ENCODE peak calls at places on chromosomes 7 and 10, in five cellular contexts. O is HL-60, K is OCI-LY7, S is psoas muscle, Y is tibial artery. F is an unnamed sample.

GRCh38 chr10:87925570-87925969 is 62.1 kb downstream of the PTEN start:
- DNase-seq in O (no peak), K (no peak), S (no peak), Y (no peak), F (no peak)

GRCh38 chr10:71999360-72000072 is 35.3 kb downstream of the CHST3 start:
- DNase-seq in O (no peak), K (no peak), S (peak; percentile 89), Y (peak; percentile 90), F (no peak)

GRCh38 chr7:82442492-82443043 is 1.0 kb downstream of the CACNA2D1 start:
- DNase-seq in O (no peak), K (no peak), S (peak; percentile 56), Y (no peak), F (no peak)

GRCh38 chr7:29274156-29275017 is 79.8 kb downstream of the CHN2 start:
- DNase-seq in O (no peak), K (no peak), S (no peak), Y (no peak), F (no peak)

GRCh38 chr10:71864861-71865473 is 13.9 kb upstream of the PSAP start:
- DNase-seq in O (no peak), K (no peak), S (no peak), Y (no peak), F (no peak)

GRCh38 chr7:81833401-81833800 is 63.6 kb upstream of the HGF start:
- DNase-seq in O (no peak), K (no peak), S (no peak), Y (no peak), F (no peak)

GRCh38 chr10:4704034-4704545 is 121.9 kb upstream of the AKR1E2 start:
- DNase-seq in O (no peak), K (no peak), S (no peak), Y (no peak), F (no peak)

GRCh38 chr7:15862781-15863165 is 176.3 kb upstream of the MEOX2 start:
- DNase-seq in O (no peak), K (no peak), S (no peak), Y (no peak), F (no peak)

GRCh38 chr10:99850041-99850766 is 67.8 kb downstream of the ABCC2 start:
- DNase-seq in O (no peak), K (no peak), S (no peak), Y (no peak), F (no peak)

GRCh38 chr7:28296571-28297483 is 115.5 kb upstream of the CREB5 start:
- DNase-seq in O (no peak), K (peak; percentile 31), S (no peak), Y (no peak), F (no peak)

GRCh38 chr10:44198096-44198779 is 186.7 kb downstream of the CXCL12 start:
- DNase-seq in O (no peak), K (no peak), S (no peak), Y (no peak), F (no peak)

GRCh38 chr10:73876971-73877370 is 2.6 kb upstream of the CAMK2G start:
- DNase-seq in O (no peak), K (no peak), S (peak; percentile 11), Y (no peak), F (no peak)

GRCh38 chr10:77390481-77390891 is 247.1 kb downstream of the KCNMA1 start:
- DNase-seq in O (no peak), K (no peak), S (no peak), Y (peak; percentile 79), F (no peak)

GRCh38 chr7:69871886-69872592 is 273.8 kb downstream of the AUTS2 start:
- DNase-seq in O (no peak), K (no peak), S (no peak), Y (no peak), F (no peak)

GRCh38 chr10:102714621-102715455 is at the start of gene SFXN2:
- DNase-seq in O (no peak), K (peak; percentile 79), S (no peak), Y (no peak), F (no peak)

DNA sequence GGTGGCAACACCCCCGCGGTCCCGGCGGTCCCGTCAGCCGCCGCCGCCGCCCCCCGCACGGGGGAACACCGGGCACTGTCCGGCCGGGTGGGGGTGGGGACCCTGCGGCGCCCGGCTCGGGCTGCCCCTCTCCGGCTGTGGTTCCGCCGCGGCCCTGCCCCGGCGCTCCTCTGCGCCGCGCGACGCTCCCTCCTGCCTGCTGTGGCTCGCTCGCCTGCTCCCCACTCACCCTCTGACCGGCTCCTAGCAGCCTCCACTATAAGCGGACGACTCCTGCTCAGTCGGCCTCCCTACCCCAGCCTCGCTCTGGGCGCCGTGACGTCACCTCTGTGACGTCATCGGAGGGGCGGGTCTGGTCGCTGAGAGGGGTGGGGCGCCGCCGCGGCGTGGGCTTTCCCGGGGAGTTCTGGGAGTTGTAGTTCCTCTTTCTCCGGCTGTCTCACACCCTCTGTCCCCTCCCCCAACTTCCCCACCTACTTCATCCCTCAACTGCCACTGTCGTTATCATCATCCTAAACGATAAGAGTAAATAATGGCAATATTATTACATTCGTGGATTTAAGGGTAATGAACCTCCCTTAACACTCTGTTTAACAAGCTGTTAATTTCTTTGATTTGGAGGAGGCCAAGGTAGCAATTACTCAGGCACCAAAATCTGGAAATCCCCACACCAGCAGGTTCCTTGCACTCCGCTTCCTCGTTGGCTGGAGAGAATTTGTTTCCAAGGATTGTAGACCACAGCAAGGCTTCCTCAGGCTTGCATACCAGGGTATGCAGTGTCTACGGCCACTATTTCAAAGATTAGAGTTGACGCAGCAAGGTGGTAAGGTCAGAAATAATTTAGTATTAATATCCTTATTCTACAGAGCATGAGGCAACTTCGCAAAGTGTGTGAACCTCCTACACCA is at the start of gene UBE2H:
- DNase-seq in O (peak; percentile 77), K (peak; percentile 91), S (peak; percentile 96), Y (peak; percentile 94), F (peak; percentile 96)
- TF ChIP-seq CTCF in O (no peak), K (no peak), S (no peak), Y (no peak), F (no peak)

GRCh38 chr7:156074982-156075615 is 262.8 kb upstream of the SHH start:
- DNase-seq in O (no peak), K (no peak), S (no peak), Y (no peak), F (no peak)
- TF ChIP-seq CTCF in O (no peak), K (peak; percentile 41), S (no peak), Y (no peak), F (no peak)

GRCh38 chr10:101287922-101288638 is 58.8 kb upstream of the LBX1 start:
- DNase-seq in O (no peak), K (peak; percentile 11), S (no peak), Y (no peak), F (peak; percentile 47)
- TF ChIP-seq CTCF in O (no peak), K (peak; percentile 20), S (peak; percentile 19), Y (no peak), F (no peak)

DNA sequence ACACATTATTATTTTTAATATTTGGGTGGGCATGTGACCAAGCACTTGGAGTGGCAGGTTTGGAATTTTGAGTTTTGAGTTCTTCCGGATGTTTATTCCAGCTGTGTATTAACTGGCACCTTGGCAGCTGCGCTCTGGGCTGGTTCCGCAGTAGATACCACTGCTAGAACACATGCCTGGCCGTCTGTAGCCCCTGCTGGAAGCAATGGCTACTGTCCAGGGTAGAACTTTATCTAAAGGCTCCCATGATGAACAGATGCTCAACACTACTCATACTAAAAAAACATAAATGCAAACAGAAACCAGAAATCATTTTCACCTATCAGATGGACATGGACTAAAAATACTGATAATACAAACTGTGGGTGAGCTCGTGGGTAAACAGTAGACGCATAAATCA is 19.4 kb upstream of the SH3PXD2A start:
- DNase-seq in O (no peak), K (no peak), S (no peak), Y (no peak), F (no peak)
- TF ChIP-seq CTCF in O (no peak), K (no peak), S (no peak), Y (no peak), F (no peak)

DNA sequence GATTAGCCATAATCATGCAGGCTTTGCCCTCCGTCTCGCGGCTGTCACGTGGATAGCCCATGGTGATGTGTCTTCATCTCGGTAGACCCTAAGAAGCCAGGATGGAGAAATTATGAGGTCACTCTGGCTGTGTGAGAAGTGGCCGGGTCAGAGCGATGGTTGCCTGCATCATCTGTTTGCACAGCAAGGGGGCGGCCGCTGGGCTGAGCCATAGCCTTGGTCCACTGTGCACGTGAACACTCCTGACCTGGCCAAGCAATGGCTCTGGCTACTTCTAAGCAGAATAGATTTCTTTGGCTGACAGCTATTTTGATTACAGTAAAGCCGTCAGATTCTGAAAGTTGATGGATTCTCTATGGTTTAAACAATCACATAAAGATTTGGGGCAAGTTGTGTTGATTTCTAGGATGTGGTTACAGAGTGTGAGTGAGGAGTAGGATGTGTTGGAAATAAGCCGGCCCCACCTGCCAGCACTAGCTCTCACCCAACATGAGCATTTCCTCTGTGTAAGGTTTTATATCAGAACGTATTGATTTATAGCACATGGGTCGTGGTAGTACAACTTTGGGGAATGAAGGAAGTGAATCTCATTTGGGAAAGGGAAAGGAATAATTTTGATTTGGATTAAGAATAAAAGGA is 214.4 kb upstream of the GPR26 start:
- DNase-seq in O (no peak), K (no peak), S (no peak), Y (peak; percentile 32), F (no peak)
- TF ChIP-seq CTCF in O (no peak), K (no peak), S (no peak), Y (no peak), F (no peak)

DNA sequence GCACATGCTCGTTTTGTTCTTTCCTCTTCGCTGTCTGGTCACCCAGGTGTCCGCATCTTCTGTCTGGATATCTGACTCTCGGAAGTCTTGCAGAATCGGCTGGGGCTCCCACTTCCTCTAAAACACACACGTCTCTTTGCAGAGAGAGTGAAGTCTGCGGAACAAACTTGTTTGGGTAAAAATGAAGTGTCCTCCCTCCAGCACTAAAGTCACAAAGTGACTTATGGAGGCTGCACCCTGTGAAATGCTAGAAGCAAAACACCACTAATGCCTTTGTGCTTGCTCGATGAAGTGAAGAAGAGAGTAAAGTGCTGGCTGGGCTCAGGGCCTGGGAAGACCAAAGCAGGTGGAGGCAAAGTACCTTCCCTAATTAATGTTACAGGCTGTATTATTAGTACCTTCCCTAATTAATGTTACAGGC is 71.4 kb downstream of the FGFR2 start:
- DNase-seq in O (no peak), K (peak; percentile 8), S (no peak), Y (no peak), F (no peak)
- TF ChIP-seq CTCF in O (no peak), K (no peak), S (no peak), Y (no peak), F (no peak)

GRCh38 chr10:10211409-10211808 is 806.3 kb upstream of the CELF2 start:
- DNase-seq in O (no peak), K (no peak), S (no peak), Y (no peak), F (no peak)
- TF ChIP-seq CTCF in O (no peak), K (no peak), S (no peak), Y (no peak), F (no peak)

GRCh38 chr10:59176241-59177030 is at the start of gene PHYHIPL:
- DNase-seq in O (no peak), K (no peak), S (peak; percentile 40), Y (no peak), F (peak; percentile 48)
- TF ChIP-seq CTCF in O (no peak), K (no peak), S (no peak), Y (no peak), F (no peak)

DNA sequence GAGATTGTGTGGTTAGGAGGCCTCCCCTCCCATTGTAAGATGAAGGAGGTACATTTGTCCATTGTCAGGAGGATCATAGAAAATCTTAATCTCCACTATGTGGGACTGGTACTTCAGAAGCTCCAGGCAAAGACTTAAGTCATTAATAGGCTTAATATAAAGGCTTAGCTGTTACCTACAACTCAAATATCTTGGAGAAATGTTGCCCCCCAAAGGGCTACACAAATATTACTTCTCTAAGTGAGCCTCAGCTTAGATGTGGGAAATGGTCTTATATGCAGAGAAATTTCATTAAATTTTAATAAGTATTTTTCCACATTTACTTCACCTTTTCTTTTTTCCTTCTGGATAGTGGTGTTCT is 27.2 kb downstream of the TAS2R41 start:
- DNase-seq in O (no peak), K (no peak), S (no peak), Y (no peak), F (no peak)
- TF ChIP-seq CTCF in O (no peak), K (peak; percentile 32), S (no peak), Y (no peak), F (no peak)

F was measured in GM13976.